ENCODE peak calls at places on chromosomes 7 and 10, in four cellular contexts. T, V, G and Z are unnamed samples.
A peak's percentile ranks its signal among the peaks of the same experiment; 100 is the strongest.

GRCh38 chr10:15084502-15084922 is 4.1 kb downstream of the ACBD7 start:
- DNase-seq in G (peak; percentile 99), T (no peak), V (no peak), Z (no peak)

GRCh38 chr10:117677239-117677638 is 134.7 kb downstream of the EMX2 start:
- DNase-seq in V (no peak), T (no peak), G (no peak), Z (no peak)

GRCh38 chr7:39709768-39710291 is 86.5 kb downstream of the RALA start:
- DNase-seq in T (no peak), V (no peak), G (no peak), Z (no peak)

GRCh38 chr7:129635300-129636029 is 23.9 kb downstream of the NRF1 start:
- DNase-seq in T (no peak), G (peak; percentile 33), V (peak; percentile 70), Z (no peak)

GRCh38 chr7:133164444-133164843 is 82.6 kb upstream of the CHCHD3 start:
- DNase-seq in G (no peak), T (no peak), V (no peak), Z (no peak)

GRCh38 chr7:101676956-101677355 is 47.9 kb upstream of the MYL10 start:
- DNase-seq in V (no peak), T (no peak), G (no peak), Z (no peak)

GRCh38 chr7:137992042-137992737 is 9.7 kb downstream of the CREB3L2 start:
- DNase-seq in G (no peak), V (no peak), T (no peak), Z (no peak)

GRCh38 chr7:73717991-73718405 is 1.5 kb downstream of the STX1A start:
- DNase-seq in T (no peak), G (peak; percentile 69), V (peak; percentile 83), Z (no peak)

GRCh38 chr7:106313456-106313891 is 28.7 kb upstream of the NAMPT start:
- DNase-seq in G (no peak), T (no peak), V (no peak), Z (no peak)

GRCh38 chr10:102240467-102241036 is 760 bp downstream of the PITX3 start:
- DNase-seq in T (no peak), V (no peak), G (no peak), Z (no peak)

GRCh38 chr10:106614293-106614692 is 550.2 kb downstream of the SORCS1 start:
- DNase-seq in V (no peak), T (no peak), G (no peak), Z (no peak)